ENCODE peak calls at places on chromosomes 3 and 15, in six cellular contexts. One of them, this sample, is unnamed.

GRCh38 chr3:101292027-101292426 is 28.3 kb downstream of the IMPG2 start:
- DNase-seq in transverse colon: no peak
- DNase-seq in Panc1: no peak
- DNase-seq in H1: no peak
- DNase-seq in upper lobe of left lung: no peak
- DNase-seq in stomach: no peak
- DNase-seq in this sample: no peak

GRCh38 chr3:160473978-160474377 is 24.4 kb upstream of the TRIM59 start:
- DNase-seq in transverse colon: no peak
- DNase-seq in Panc1: no peak
- DNase-seq in H1: no peak
- DNase-seq in upper lobe of left lung: no peak
- DNase-seq in stomach: no peak
- DNase-seq in this sample: no peak

GRCh38 chr3:120477826-120478225 is 27.0 kb upstream of the FSTL1 start:
- DNase-seq in transverse colon: no peak
- DNase-seq in Panc1: no peak
- DNase-seq in H1: no peak
- DNase-seq in upper lobe of left lung: no peak
- DNase-seq in stomach: no peak
- DNase-seq in this sample: no peak

GRCh38 chr3:171461087-171461917 is 1.1 kb upstream of the TNIK start:
- DNase-seq in transverse colon: peak
- DNase-seq in Panc1: no peak
- DNase-seq in H1: no peak
- DNase-seq in upper lobe of left lung: no peak
- DNase-seq in stomach: no peak
- DNase-seq in this sample: no peak

GRCh38 chr3:123423026-123423425 is 25.9 kb downstream of the ADCY5 start:
- DNase-seq in transverse colon: peak
- DNase-seq in Panc1: no peak
- DNase-seq in H1: no peak
- DNase-seq in upper lobe of left lung: no peak
- DNase-seq in stomach: no peak
- DNase-seq in this sample: no peak

GRCh38 chr15:74784854-74785715 is 3.2 kb downstream of the CSK start:
- DNase-seq in transverse colon: no peak
- DNase-seq in Panc1: no peak
- DNase-seq in H1: no peak
- DNase-seq in upper lobe of left lung: no peak
- DNase-seq in stomach: no peak
- DNase-seq in this sample: no peak

GRCh38 chr3:49967307-49967706 is 27.4 kb downstream of the RBM6 start:
- DNase-seq in transverse colon: no peak
- DNase-seq in Panc1: no peak
- DNase-seq in H1: no peak
- DNase-seq in upper lobe of left lung: no peak
- DNase-seq in stomach: no peak
- DNase-seq in this sample: no peak

GRCh38 chr3:63921741-63922482 is 9.7 kb upstream of the SCAANT1 start:
- DNase-seq in transverse colon: no peak
- DNase-seq in Panc1: no peak
- DNase-seq in H1: no peak
- DNase-seq in upper lobe of left lung: no peak
- DNase-seq in stomach: no peak
- DNase-seq in this sample: no peak

GRCh38 chr15:67967871-67968423 is 86.2 kb upstream of the PIAS1 start:
- DNase-seq in transverse colon: peak
- DNase-seq in Panc1: no peak
- DNase-seq in H1: no peak
- DNase-seq in upper lobe of left lung: peak
- DNase-seq in stomach: peak
- DNase-seq in this sample: no peak

GRCh38 chr15:98914626-98915025 is 93.0 kb downstream of the PGPEP1L start:
- DNase-seq in transverse colon: no peak
- DNase-seq in Panc1: no peak
- DNase-seq in H1: no peak
- DNase-seq in upper lobe of left lung: no peak
- DNase-seq in stomach: no peak
- DNase-seq in this sample: no peak

GRCh38 chr3:67481126-67481525 is 173.3 kb downstream of the SUCLG2 start:
- DNase-seq in transverse colon: no peak
- DNase-seq in Panc1: no peak
- DNase-seq in H1: no peak
- DNase-seq in upper lobe of left lung: no peak
- DNase-seq in stomach: no peak
- DNase-seq in this sample: no peak

GRCh38 chr3:181916018-181916417 is 204.3 kb downstream of the SOX2 start:
- DNase-seq in transverse colon: no peak
- DNase-seq in Panc1: no peak
- DNase-seq in H1: no peak
- DNase-seq in upper lobe of left lung: no peak
- DNase-seq in stomach: no peak
- DNase-seq in this sample: no peak
- H3K4me3 ChIP-seq in transverse colon: no peak
- H3K4me3 ChIP-seq in Panc1: no peak
- H3K4me3 ChIP-seq in H1: no peak
- H3K4me3 ChIP-seq in upper lobe of left lung: no peak
- H3K4me3 ChIP-seq in stomach: no peak
- H3K4me3 ChIP-seq in this sample: no peak

GRCh38 chr3:11367116-11367781 is 95.1 kb downstream of the ATG7 start:
- DNase-seq in transverse colon: peak
- DNase-seq in Panc1: no peak
- DNase-seq in H1: no peak
- DNase-seq in upper lobe of left lung: no peak
- DNase-seq in stomach: no peak
- DNase-seq in this sample: peak
- TF ChIP-seq POLR2AphosphoS5 in transverse colon: no peak
- TF ChIP-seq POLR2AphosphoS5 in Panc1: no peak
- TF ChIP-seq POLR2AphosphoS5 in H1: no peak
- TF ChIP-seq POLR2AphosphoS5 in upper lobe of left lung: peak
- TF ChIP-seq POLR2AphosphoS5 in stomach: no peak
- TF ChIP-seq POLR2AphosphoS5 in this sample: peak

GRCh38 chr3:169133178-169134161 is 530.0 kb downstream of the MECOM start:
- DNase-seq in transverse colon: no peak
- DNase-seq in Panc1: no peak
- DNase-seq in H1: no peak
- DNase-seq in upper lobe of left lung: no peak
- DNase-seq in stomach: no peak
- DNase-seq in this sample: no peak
- H3K4me3 ChIP-seq in transverse colon: no peak
- H3K4me3 ChIP-seq in Panc1: no peak
- H3K4me3 ChIP-seq in H1: no peak
- H3K4me3 ChIP-seq in upper lobe of left lung: no peak
- H3K4me3 ChIP-seq in stomach: no peak
- H3K4me3 ChIP-seq in this sample: no peak

GRCh38 chr3:39021029-39021428 is 30.7 kb downstream of the SCN11A start:
- DNase-seq in transverse colon: no peak
- DNase-seq in Panc1: no peak
- DNase-seq in H1: no peak
- DNase-seq in upper lobe of left lung: no peak
- DNase-seq in stomach: no peak
- DNase-seq in this sample: no peak
- TF ChIP-seq POLR2AphosphoS5 in transverse colon: no peak
- TF ChIP-seq POLR2AphosphoS5 in Panc1: no peak
- TF ChIP-seq POLR2AphosphoS5 in H1: no peak
- TF ChIP-seq POLR2AphosphoS5 in upper lobe of left lung: no peak
- TF ChIP-seq POLR2AphosphoS5 in stomach: no peak
- TF ChIP-seq POLR2AphosphoS5 in this sample: no peak

GRCh38 chr15:85622432-85622831 is 172.3 kb downstream of the KLHL25 start:
- DNase-seq in transverse colon: no peak
- DNase-seq in Panc1: no peak
- DNase-seq in H1: no peak
- DNase-seq in upper lobe of left lung: no peak
- DNase-seq in stomach: no peak
- DNase-seq in this sample: no peak
- H3K4me3 ChIP-seq in transverse colon: peak
- H3K4me3 ChIP-seq in Panc1: no peak
- H3K4me3 ChIP-seq in H1: no peak
- H3K4me3 ChIP-seq in upper lobe of left lung: peak
- H3K4me3 ChIP-seq in stomach: peak
- H3K4me3 ChIP-seq in this sample: no peak

GRCh38 chr3:153051427-153052095 is 110.5 kb upstream of the RAP2B start:
- DNase-seq in transverse colon: peak
- DNase-seq in Panc1: peak
- DNase-seq in H1: no peak
- DNase-seq in upper lobe of left lung: no peak
- DNase-seq in stomach: no peak
- DNase-seq in this sample: no peak
- TF ChIP-seq POLR2AphosphoS5 in transverse colon: no peak
- TF ChIP-seq POLR2AphosphoS5 in Panc1: no peak
- TF ChIP-seq POLR2AphosphoS5 in H1: no peak
- TF ChIP-seq POLR2AphosphoS5 in upper lobe of left lung: no peak
- TF ChIP-seq POLR2AphosphoS5 in stomach: peak
- TF ChIP-seq POLR2AphosphoS5 in this sample: no peak